ENCODE peak calls at places on chromosomes 11 and 22, in five cellular contexts. J is esophagus squamous epithelium, K is lower leg skin, F is ovary, X is body of pancreas. E is an unnamed sample.
A peak's percentile ranks its signal among the peaks of the same experiment; 100 is the strongest.

GRCh38 chr22:23402275-23403151 is 177.6 kb downstream of the IGLL1 start:
- DNase-seq in J (no peak), K (no peak), F (peak; percentile 87), X (peak; percentile 88), E (peak; percentile 23)

GRCh38 chr11:86553322-86553721 is 119.1 kb downstream of the ME3 start:
- DNase-seq in J (no peak), F (no peak), X (no peak), K (no peak), E (no peak)

GRCh38 chr11:73272680-73273038 is 521 bp downstream of the P2RY6 start:
- DNase-seq in K (no peak), X (no peak), J (no peak), F (no peak), E (no peak)

GRCh38 chr11:97454988-97455387 is 1065.2 kb downstream of the JRKL start:
- DNase-seq in X (no peak), J (no peak), K (no peak), F (no peak), E (no peak)

GRCh38 chr22:49166211-49166610 is 661.5 kb downstream of the BRD1 start:
- DNase-seq in F (no peak), K (no peak), X (no peak), J (no peak), E (no peak)

GRCh38 chr11:61294717-61295595 is at the start of gene VWCE:
- DNase-seq in X (peak; percentile 67), F (peak; percentile 77), J (no peak), K (no peak), E (peak; percentile 49)

GRCh38 chr11:70568504-70569172 is 170.3 kb downstream of the CTTN start:
- DNase-seq in X (no peak), J (no peak), K (no peak), F (peak; percentile 53), E (peak; percentile 73)

GRCh38 chr11:109490953-109491733 is 69.2 kb downstream of the C11orf87 start:
- DNase-seq in J (no peak), K (no peak), F (no peak), X (no peak), E (no peak)

GRCh38 chr11:944711-945470 is 19.2 kb downstream of the AP2A2 start:
- DNase-seq in X (no peak), J (no peak), F (no peak), K (no peak), E (no peak)

GRCh38 chr11:124882339-124883071 is 15.2 kb downstream of the ROBO4 start:
- DNase-seq in J (no peak), K (no peak), X (no peak), F (peak; percentile 64), E (no peak)

GRCh38 chr11:124873980-124874379 is 8.7 kb downstream of the ROBO3 start:
- DNase-seq in X (no peak), K (no peak), F (no peak), J (no peak), E (no peak)

GRCh38 chr22:28029201-28029948 is 110.3 kb upstream of the PITPNB start:
- DNase-seq in F (no peak), K (no peak), J (no peak), X (peak; percentile 91), E (peak; percentile 80)

GRCh38 chr11:101915811-101916291 is 471 bp downstream of the ANGPTL5 start:
- DNase-seq in X (no peak), F (no peak), K (no peak), J (no peak), E (no peak)

GRCh38 chr22:21615731-21616130 is 14.1 kb downstream of the YDJC start:
- DNase-seq in K (no peak), F (no peak), X (no peak), J (no peak), E (no peak)

GRCh38 chr22:44620841-44621382 is 81.1 kb upstream of the PRR5 start:
- DNase-seq in F (no peak), X (no peak), J (no peak), K (no peak), E (no peak)

GRCh38 chr11:118172356-118172755 is 4.1 kb downstream of the SCN2B start:
- DNase-seq in J (no peak), X (no peak), F (no peak), K (no peak), E (no peak)

GRCh38 chr11:69400140-69400539 is 81.3 kb upstream of the LINC01488 start:
- DNase-seq in J (no peak), F (no peak), X (no peak), K (no peak), E (no peak)

GRCh38 chr11:103544874-103545273 is 435.6 kb downstream of the DYNC2H1 start:
- DNase-seq in J (no peak), F (no peak), K (no peak), X (no peak), E (peak; percentile 2)

GRCh38 chr11:8080674-8081590 is at the start of gene TUB:
- DNase-seq in X (peak; percentile 42), J (no peak), F (peak; percentile 64), K (no peak), E (no peak)

GRCh38 chr22:36288571-36289405 is 35.9 kb downstream of the APOL1 start:
- DNase-seq in J (no peak), K (no peak), X (no peak), F (peak; percentile 33), E (no peak)

GRCh38 chr11:69584160-69584559 is 56.8 kb upstream of the CCND1 start:
- DNase-seq in X (no peak), F (no peak), K (no peak), J (no peak), E (no peak)

GRCh38 chr22:49930596-49931412 is 12.4 kb downstream of the CRELD2 start:
- DNase-seq in J (no peak), K (peak; percentile 76), F (no peak), X (peak; percentile 90), E (no peak)

GRCh38 chr11:129930306-129930705 is 34.9 kb upstream of the NFRKB start:
- DNase-seq in K (no peak), J (no peak), X (no peak), F (no peak), E (no peak)

GRCh38 chr11:95790933-95791247 is 592 bp downstream of the CEP57 start:
- DNase-seq in X (peak; percentile 85), F (peak; percentile 80), K (peak; percentile 59), J (peak; percentile 23), E (peak; percentile 3)

GRCh38 chr11:95789506-95790122 is at the start of gene FAM76B:
- DNase-seq in X (peak; percentile 95), J (peak; percentile 87), F (peak; percentile 97), K (peak; percentile 98), E (peak; percentile 65)

GRCh38 chr11:95791385-95792033 is 1.2 kb downstream of the CEP57 start:
- DNase-seq in X (no peak), K (no peak), J (no peak), F (no peak), E (no peak)

GRCh38 chr11:95790123-95790932 is at the start of gene CEP57:
- DNase-seq in X (peak; percentile 95), F (peak; percentile 92), K (peak; percentile 97), J (peak; percentile 85), E (peak; percentile 49)

DNA sequence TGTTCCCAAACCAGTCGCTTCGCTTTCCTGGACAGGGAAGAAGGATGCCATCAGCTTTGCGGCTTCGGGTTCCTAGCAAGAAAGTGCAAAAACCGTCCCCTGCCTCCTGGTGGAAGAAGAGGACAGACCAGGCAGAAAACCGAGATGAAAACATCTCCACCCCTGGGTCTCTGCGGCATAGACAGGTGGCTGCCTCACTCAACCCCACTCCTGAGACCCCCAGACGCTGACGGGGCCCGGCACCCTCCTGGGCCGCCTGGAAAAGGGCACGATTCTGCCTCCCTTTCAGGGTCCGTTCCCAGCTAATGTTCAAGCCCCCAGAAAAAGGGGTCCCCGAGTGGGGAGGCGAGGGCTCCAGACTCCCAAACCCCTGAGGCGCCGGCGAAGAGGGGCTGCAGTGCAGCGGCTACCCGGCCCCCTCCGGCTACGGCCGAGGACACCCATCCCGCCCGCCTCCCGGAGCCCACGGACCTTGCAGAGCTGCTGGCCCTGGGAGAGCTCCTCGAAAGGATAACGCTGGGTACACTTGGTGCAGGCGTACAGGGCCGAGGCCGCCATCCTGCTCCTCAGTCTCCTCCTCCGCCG is 569 bp downstream of the FAM76B start:
- DNase-seq in K (no peak), J (no peak), F (no peak), X (peak; percentile 5), E (peak; percentile 3)
- TF ChIP-seq POLR2A in K (no peak), J (no peak), F (no peak), X (no peak), E (no peak)

DNA sequence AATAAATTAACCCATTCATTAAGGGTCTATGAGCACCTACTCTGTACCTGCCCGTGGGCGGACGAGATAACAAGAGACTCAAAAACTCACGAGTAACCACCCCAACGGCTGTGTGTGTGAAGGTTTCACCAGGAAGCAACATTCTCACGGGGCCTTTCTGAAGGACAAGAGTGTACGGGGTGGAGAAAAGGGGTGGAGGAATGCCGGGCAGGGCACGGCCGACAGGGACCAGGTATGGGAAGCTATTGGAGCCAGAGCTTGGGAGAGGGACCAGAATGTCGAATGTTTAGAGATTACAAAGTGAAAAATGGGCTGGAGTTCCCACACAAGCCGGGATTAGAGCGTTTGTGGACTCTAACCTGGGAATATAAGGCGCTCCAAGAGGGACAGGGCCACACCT is 1.6 kb downstream of the KMT5B start:
- DNase-seq in K (no peak), J (no peak), F (no peak), X (peak; percentile 64), E (no peak)
- TF ChIP-seq POLR2A in K (no peak), J (no peak), F (no peak), X (no peak), E (no peak)

DNA sequence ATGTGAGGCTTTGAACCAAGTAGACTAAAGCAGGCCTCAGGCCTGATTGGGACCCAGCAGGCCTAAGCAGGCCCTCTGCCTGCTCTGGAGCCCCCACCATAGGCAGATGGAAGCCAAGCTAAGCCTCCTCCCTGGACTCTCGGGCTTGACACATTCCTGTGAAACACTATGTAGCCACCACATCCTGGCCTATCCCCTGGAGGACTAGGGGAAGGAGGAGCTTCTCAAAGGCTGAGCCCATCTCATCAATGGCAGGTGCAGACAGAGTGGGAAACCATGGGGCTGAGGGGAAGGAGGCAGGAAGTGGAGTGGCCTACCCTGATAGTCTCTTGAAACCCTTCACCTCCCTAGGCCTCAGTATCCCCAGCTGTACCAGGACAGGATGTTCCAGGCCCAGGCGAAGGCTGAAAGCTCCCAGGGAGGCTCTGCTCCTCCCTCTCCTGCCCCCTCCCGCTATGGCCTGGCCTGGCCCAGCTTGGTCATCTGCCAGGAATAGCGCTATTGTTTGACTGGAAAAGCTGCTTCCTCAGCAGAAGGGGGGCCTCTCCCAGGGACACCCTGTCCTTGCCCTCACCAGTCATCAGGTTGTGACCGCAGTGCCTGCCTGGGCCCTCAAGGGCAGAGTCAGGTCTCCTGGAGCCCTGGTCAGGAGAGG is 1.5 kb upstream of the CASTOR1 start:
- DNase-seq in K (peak; percentile 88), F (peak; percentile 84), X (peak; percentile 91), J (no peak), E (peak; percentile 52)
- TF ChIP-seq POLR2A in K (no peak), F (peak; percentile 18), X (no peak), J (no peak), E (no peak)

DNA sequence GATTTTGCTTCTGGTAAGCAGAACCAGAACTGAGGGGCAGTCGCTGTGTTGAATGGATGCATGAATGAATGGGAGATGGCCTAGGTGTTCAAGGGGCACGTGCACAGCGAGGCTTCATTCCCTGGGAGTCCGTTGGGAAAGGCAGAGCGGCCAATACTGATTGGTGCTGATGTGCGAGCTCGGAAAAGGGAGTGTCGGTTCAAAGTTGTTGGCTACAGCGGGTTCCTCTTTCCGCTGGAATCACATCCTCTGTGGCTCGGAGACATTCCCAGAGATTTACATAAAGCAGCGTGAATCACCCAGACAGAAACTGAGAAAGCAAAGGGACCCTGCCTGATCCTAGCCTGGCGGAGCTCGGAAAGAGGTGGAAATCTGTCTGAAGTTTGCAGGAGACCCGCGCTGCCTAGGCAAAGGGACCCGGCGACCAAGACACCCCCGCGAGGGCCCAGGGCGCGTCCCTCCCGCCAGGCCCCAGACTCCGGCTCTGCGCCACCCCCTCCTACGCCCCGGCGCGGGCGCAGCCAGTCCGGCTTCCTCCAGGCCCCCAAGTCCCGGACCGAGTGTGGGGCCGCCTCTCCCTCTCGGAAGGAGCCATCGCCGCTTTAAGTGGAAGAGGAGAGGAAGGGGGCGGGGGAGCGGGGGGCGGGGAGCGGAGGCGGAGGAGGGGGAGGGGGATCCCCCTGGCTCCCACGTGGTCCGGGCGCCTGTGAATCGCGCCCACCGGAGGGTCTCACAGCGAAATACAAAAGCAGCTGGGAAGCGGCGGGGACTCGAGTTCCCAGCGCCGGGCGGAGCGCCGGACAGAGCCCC is at the start of gene FJX1:
- DNase-seq in X (peak; percentile 48), K (peak; percentile 50), J (no peak), F (peak; percentile 78), E (peak; percentile 76)
- TF ChIP-seq POLR2A in X (no peak), K (no peak), J (no peak), F (no peak), E (peak; percentile 21)